ENCODE peak calls at places on chromosomes 4 and X, in five cellular contexts. S, M, T, V and G are unnamed samples.

GRCh38 chrX:51737062-51737461 is 6.2 kb upstream of the GSPT2 start:
- DNase-seq in S (no peak), M (no peak), T (no peak), V (no peak), G (no peak)

GRCh38 chr4:159046683-159047082 is 56.2 kb upstream of the RAPGEF2 start:
- DNase-seq in S (no peak), M (no peak), T (no peak), V (no peak), G (no peak)

GRCh38 chrX:4320436-4320947 is 607.0 kb upstream of the PRKX start:
- DNase-seq in S (no peak), M (no peak), T (no peak), V (no peak), G (no peak)

GRCh38 chr4:165461176-165461835 is 82.5 kb downstream of the CPE start:
- DNase-seq in S (no peak), M (peak; percentile 75), T (no peak), V (no peak), G (no peak)

GRCh38 chrX:149495573-149496071 is 9.5 kb downstream of the IDS start:
- DNase-seq in S (no peak), M (peak; percentile 69), T (no peak), V (no peak), G (no peak)

GRCh38 chrX:134520860-134521390 is 61.0 kb downstream of the HPRT1 start:
- DNase-seq in S (no peak), M (peak; percentile 76), T (no peak), V (peak; percentile 6), G (no peak)

GRCh38 chr4:122854444-122854843 is 27.8 kb downstream of the FGF2 start:
- DNase-seq in S (no peak), M (no peak), T (no peak), V (no peak), G (no peak)

GRCh38 chr4:81639248-81639647 is 167.5 kb upstream of the RASGEF1B start:
- DNase-seq in S (no peak), M (no peak), T (no peak), V (no peak), G (no peak)

GRCh38 chr4:61501812-61502211 is 301.7 kb downstream of the ADGRL3 start:
- DNase-seq in S (no peak), M (no peak), T (no peak), V (no peak), G (no peak)

GRCh38 chr4:111028829-111029228 is 406.0 kb upstream of the PITX2 start:
- DNase-seq in S (no peak), M (peak; percentile 7), T (no peak), V (no peak), G (no peak)

GRCh38 chr4:165971446-165971845 is 98.4 kb downstream of the TLL1 start:
- DNase-seq in S (no peak), M (no peak), T (no peak), V (no peak), G (no peak)

GRCh38 chrX:129748265-129748664 is 9.5 kb downstream of the XPNPEP2 start:
- DNase-seq in S (no peak), M (peak; percentile 78), T (no peak), V (no peak), G (no peak)

GRCh38 chrX:52349681-52350080 is 19.1 kb upstream of the XAGE2 start:
- DNase-seq in S (no peak), M (no peak), T (no peak), V (no peak), G (no peak)

GRCh38 chr4:19224820-19225219 is 1026.9 kb upstream of the SLIT2 start:
- DNase-seq in S (no peak), M (peak; percentile 42), T (no peak), V (no peak), G (no peak)

GRCh38 chr4:179843370-179843769 is 2399.8 kb upstream of the TENM3 start:
- DNase-seq in S (no peak), M (no peak), T (no peak), V (no peak), G (no peak)

GRCh38 chrX:117969782-117970181 is 146.8 kb downstream of the KLHL13 start:
- DNase-seq in S (no peak), M (no peak), T (no peak), V (no peak), G (no peak)

GRCh38 chr4:85489273-85489672 is 14.3 kb downstream of the ARHGAP24 start:
- DNase-seq in S (no peak), M (peak; percentile 8), T (no peak), V (no peak), G (no peak)

GRCh38 chr4:1490011-1490905 is 84.0 kb upstream of the NKX1-1 start:
- DNase-seq in S (no peak), M (no peak), T (no peak), V (no peak), G (no peak)

GRCh38 chrX:39367429-39367828 is 566.2 kb downstream of the MID1IP1 start:
- DNase-seq in S (no peak), M (no peak), T (no peak), V (no peak), G (no peak)

DNA sequence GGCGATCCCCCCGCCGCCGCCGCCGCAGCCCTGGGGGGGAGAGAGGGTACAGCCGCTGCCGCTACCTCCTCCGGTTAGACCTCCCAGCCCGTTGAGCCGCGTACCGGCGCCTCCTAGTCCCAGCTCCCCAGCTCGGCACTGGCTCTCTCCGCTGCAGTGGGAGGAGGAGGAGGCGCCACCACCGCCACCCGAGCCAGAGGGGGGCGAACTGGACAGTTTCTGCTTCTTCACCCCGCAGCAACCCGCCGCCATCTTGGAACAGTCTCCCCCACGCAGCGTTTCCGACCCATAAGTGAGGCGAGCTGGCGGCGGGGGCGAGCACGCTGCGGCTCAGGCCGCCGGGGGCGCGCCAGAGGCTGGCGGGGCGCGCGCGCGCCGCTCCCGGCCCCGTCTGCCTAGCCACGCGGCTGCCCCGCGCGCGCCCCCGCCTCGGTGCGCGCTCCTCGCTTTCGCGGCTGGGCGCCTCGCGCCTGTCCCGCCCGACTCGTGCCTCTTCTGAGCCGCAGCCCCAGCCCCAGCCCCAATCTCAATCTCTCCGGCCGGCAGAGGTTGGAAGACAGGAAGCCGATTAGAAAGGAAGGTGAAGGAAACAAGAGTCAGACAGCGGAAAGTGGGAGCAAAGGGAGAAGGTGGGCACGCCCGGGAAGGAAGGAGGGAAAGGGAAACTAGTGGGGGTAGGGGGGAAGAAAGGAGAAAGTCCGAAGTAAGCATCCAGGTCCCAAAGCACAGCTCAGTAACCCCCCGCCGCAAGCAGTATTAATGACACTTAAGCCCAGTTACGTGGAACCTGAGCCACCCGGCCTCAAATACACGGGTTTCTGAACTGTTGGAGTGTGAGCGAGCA is at the start of gene AMMECR1:
- DNase-seq in S (peak; percentile 44), M (peak; percentile 79), T (peak; percentile 66), V (peak; percentile 68), G (peak; percentile 56)
- TF ChIP-seq POLR2A in S (peak; percentile 10), M (peak; percentile 85), T (no peak), V (peak; percentile 61), G (peak; percentile 86)

DNA sequence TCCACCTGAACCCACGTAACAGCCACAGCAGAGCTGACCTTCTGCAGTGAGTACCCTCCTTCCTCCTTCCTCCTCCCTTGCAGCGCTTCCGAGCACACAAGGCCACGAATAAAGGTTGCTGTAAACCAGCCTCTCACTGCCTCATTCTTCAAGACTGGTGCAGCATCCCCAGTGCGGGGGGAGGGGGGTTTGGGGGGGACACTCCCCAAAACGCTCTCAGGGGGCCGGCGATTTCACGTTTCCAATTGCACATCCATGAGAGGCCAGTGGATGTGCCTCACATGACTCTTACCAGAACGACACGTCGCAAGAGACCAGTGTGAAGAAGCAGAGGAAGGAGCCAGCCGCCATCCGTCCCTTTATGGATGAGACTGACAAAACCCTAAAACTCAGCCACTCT is 5.2 kb downstream of the DHRSX start:
- DNase-seq in S (no peak), M (no peak), T (no peak), V (no peak), G (no peak)
- TF ChIP-seq POLR2A in S (no peak), M (no peak), T (no peak), V (no peak), G (no peak)

GRCh38 chr4:54224960-54225670 is 4.0 kb upstream of the PDGFRA start:
- DNase-seq in S (no peak), M (no peak), T (no peak), V (no peak), G (no peak)

GRCh38 chr4:54225671-54226398 is 3.3 kb upstream of the PDGFRA start:
- DNase-seq in S (no peak), M (no peak), T (no peak), V (no peak), G (no peak)

GRCh38 chr4:54228064-54228527 is 997 bp upstream of the PDGFRA start:
- DNase-seq in S (peak; percentile 68), M (peak; percentile 82), T (peak; percentile 68), V (no peak), G (no peak)

GRCh38 chr4:54227261-54228063 is 1.6 kb upstream of the PDGFRA start:
- DNase-seq in S (no peak), M (peak; percentile 80), T (no peak), V (no peak), G (no peak)

DNA sequence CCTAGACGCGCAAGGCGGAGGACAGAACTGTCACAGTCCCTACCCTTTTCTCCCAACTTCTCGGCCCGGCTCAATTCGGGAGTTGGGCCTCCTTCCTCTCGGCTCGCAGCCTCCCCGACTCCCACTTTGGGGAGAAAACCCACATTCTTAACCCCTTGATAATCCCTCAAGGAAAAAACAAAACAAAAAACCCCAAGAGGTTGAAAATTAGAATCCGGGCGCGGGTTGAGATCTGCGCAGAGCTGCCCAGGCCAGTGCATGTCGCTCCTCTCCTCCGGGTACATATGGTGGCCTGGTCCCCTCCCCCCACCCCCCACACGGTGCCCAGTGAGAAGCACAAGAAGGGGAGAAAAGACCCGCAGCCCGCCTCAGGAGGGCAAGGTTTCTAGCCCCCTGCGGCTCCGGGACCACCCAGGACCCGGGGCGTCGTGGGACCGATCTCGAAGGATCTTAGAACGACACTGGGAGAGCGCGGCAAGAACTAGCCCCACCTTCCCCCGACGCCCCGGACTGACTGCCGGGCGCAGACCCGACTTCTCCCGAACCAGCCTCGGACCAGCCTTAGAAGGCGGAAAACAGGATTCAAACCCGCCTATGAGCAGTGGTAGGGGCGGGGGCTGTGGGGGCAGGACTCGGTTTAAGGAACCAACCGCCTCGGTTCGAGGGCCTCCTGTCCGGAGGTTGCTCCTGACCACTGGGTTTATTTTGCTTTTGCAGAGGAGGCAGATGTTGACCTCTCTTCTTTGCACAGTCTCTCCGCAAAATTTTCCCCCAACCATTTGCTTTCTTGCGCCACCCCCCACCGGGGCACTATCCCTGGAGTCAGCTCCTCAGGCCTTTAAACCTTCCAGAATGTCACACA is 2.5 kb upstream of the PDGFRA start:
- DNase-seq in S (peak; percentile 66), M (peak; percentile 86), T (no peak), V (no peak), G (no peak)
- TF ChIP-seq POLR2A in S (peak; percentile 37), M (peak; percentile 46), T (no peak), V (no peak), G (no peak)

DNA sequence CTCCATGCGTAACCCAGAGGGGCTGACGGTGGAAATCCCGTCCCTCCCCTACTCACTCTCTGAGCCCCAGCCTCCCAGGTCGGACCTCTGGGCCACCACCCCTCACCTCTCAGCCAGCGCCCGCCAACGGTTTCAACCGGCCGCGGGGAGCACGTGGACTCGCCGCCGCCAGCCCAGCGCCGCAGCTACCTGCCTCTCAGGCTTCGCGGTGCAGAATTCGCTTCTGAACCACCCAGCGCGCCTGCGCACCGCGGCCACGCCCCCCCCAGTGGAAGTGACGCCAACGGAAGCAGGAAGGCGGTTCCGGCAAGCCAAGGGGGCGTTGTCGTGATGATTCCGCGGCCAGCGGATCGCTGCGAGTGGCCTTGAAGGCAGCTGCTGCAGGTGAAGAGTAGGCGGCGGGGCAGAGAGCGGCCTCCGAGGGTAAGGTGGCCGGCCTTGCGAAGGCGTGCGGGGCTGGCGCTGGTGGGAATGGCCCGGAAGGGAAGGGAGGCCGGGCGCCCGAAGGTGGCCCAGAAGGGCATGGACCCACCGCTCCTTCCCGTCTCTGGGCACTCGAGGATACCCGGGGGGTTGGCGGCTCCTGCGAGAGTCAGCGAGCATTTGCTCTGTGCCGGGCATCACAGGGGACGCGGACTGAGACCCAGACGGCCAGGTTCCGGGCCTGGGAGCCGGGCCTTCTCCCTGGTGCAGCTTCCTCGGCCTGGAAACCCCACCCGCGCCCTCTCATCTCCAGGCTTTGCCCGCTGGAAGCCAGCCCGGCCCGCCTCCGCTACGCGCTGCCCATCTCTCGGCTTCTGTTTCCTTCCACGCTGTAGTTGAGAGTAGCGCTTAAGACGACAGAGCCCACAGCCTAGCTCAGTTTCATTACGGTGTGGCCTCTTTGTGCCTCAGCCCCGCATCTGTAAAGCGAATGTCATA is at the start of the genes LYAR and ZBTB49:
- DNase-seq in S (peak; percentile 79), M (peak; percentile 84), T (peak; percentile 94), V (peak; percentile 90), G (peak; percentile 95)
- TF ChIP-seq POLR2A in S (peak; percentile 35), M (no peak), T (no peak), V (peak; percentile 68), G (peak; percentile 91)